ENCODE peak calls at places on chromosome 7, in eight cellular contexts. X, T, R, E, K, Z, B and S are unnamed samples.

GRCh38 chr7:141369422-141369821 is 181.8 kb upstream of the AGK start:
- DNase-seq in E (no peak), R (no peak), Z (peak), K (peak), T (no peak), X (no peak), B (no peak), S (no peak)

GRCh38 chr7:34070486-34071323 is 165.4 kb downstream of the BMPER start:
- DNase-seq in X (no peak), Z (peak), T (peak), K (no peak), R (no peak), B (no peak), E (no peak), S (no peak)

GRCh38 chr7:81715984-81716588 is 53.8 kb downstream of the HGF start:
- DNase-seq in R (no peak), B (no peak), X (peak), Z (peak), E (peak), T (peak), K (peak), S (no peak)

GRCh38 chr7:2411815-2412586 is 8.6 kb downstream of the CHST12 start:
- DNase-seq in K (no peak), Z (peak), B (no peak), T (no peak), E (no peak), R (no peak), X (no peak), S (no peak)

GRCh38 chr7:28083159-28083997 is 97.2 kb downstream of the JAZF1 start:
- DNase-seq in Z (peak), X (no peak), K (no peak), T (peak), B (no peak), R (no peak), E (no peak), S (no peak)

GRCh38 chr7:155993420-155994252 is 181.4 kb upstream of the SHH start:
- DNase-seq in Z (no peak), T (no peak), E (no peak), R (peak), B (no peak), K (no peak), X (no peak), S (peak)

GRCh38 chr7:16978358-16979244 is 96.8 kb upstream of the AGR3 start:
- DNase-seq in Z (peak), X (peak), E (peak), K (no peak), R (no peak), B (no peak), T (peak), S (no peak)

GRCh38 chr7:79407351-79407750 is 46.1 kb downstream of the MAGI2 start:
- DNase-seq in Z (no peak), B (no peak), E (no peak), K (no peak), T (peak), R (no peak), X (no peak), S (no peak)

GRCh38 chr7:3243680-3244079 is 57.4 kb upstream of the SDK1 start:
- DNase-seq in B (no peak), R (no peak), X (no peak), T (no peak), E (no peak), Z (no peak), K (no peak), S (no peak)

GRCh38 chr7:74101061-74101681 is 17.6 kb downstream of the LIMK1 start:
- DNase-seq in X (no peak), K (no peak), T (no peak), B (peak), R (no peak), Z (peak), E (no peak), S (no peak)

GRCh38 chr7:127550247-127550646 is 35.1 kb downstream of the GCC1 start:
- DNase-seq in R (no peak), B (no peak), E (no peak), T (no peak), X (no peak), K (no peak), Z (peak), S (no peak)
- TF ChIP-seq CTCF in R (no peak), B (no peak), E (peak), T (no peak), X (no peak), K (no peak), Z (peak), S (peak)

GRCh38 chr7:151186640-151187408 is at the start of gene ASB10:
- DNase-seq in B (no peak), E (no peak), X (no peak), R (no peak), T (no peak), Z (no peak), K (peak), S (no peak)
- TF ChIP-seq CTCF in B (no peak), E (no peak), X (no peak), R (no peak), T (no peak), Z (no peak), K (no peak), S (no peak)

DNA sequence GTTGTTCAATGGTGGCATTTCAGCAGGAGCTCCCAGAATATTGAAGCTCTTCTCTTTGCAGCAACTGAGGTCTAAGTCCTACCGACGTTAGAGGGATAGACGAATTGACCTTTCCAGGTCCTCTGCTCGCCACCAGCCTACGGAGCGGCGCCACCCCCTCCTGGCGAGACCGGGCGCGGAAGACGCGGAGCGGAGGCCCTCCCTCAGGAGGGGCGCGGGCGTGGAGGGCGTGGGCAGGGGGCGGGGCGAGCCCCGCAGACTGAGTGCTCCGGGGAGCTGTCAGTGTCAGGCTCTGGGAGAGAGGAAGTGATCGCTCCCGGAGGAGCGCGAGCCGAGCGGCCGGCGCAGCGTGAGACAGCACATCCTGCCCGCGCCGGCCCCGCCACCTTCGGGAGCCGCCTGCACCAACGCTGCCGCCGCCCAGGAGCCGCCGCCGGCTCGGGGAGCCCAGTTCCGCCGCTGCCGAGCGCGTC is at the start of gene DYNC1I1:
- DNase-seq in R (peak), E (peak), K (peak), B (peak), Z (peak), X (peak), T (peak), S (peak)
- TF ChIP-seq CTCF in R (no peak), E (peak), K (no peak), B (no peak), Z (no peak), X (no peak), T (no peak), S (peak)

GRCh38 chr7:98933321-98933720 is 55.0 kb downstream of the TRRAP start:
- DNase-seq in E (no peak), B (no peak), K (no peak), R (no peak), X (no peak), Z (no peak), T (no peak), S (no peak)

GRCh38 chr7:98927125-98927524 is 48.8 kb downstream of the TRRAP start:
- DNase-seq in R (no peak), Z (no peak), X (no peak), T (no peak), B (no peak), K (no peak), E (no peak), S (no peak)

GRCh38 chr7:98930464-98930863 is 52.1 kb downstream of the TRRAP start:
- DNase-seq in X (no peak), R (no peak), B (no peak), E (no peak), T (no peak), K (no peak), Z (no peak), S (no peak)

GRCh38 chr7:98934267-98934666 is 55.9 kb downstream of the TRRAP start:
- DNase-seq in E (no peak), T (no peak), K (no peak), Z (no peak), X (no peak), R (no peak), B (no peak), S (no peak)

GRCh38 chr7:98930921-98931320 is 52.6 kb downstream of the TRRAP start:
- DNase-seq in K (no peak), B (peak), Z (peak), X (no peak), R (no peak), T (peak), E (peak), S (no peak)
- TF ChIP-seq CTCF in K (no peak), B (no peak), Z (no peak), X (no peak), R (no peak), T (no peak), E (no peak), S (no peak)